ENCODE peak calls at places on chromosomes 12 and 14, in four cellular contexts. N is occipital lobe, J is NCI-H226, D is epithelial cell of esophagus. O is an unnamed sample.

GRCh38 chr12:115160290-115161108 is 476.5 kb upstream of the TBX3 start:
- DNase-seq in D (no peak), N (no peak), J (no peak), O (no peak)

GRCh38 chr14:70885343-70886014 is 21.8 kb upstream of the PCNX1 start:
- DNase-seq in D (no peak), J (no peak), N (no peak), O (no peak)

GRCh38 chr12:40996091-40996490 is 192.0 kb upstream of the PDZRN4 start:
- DNase-seq in D (no peak), J (no peak), N (no peak), O (no peak)

GRCh38 chr12:3967556-3968160 is 94.5 kb upstream of the PARP11 start:
- DNase-seq in D (no peak), J (no peak), N (no peak), O (no peak)

GRCh38 chr12:14399871-14400270 is 34.4 kb downstream of the ATF7IP start:
- DNase-seq in N (no peak), J (peak; percentile 69), D (peak; percentile 75), O (no peak)

GRCh38 chr12:6554168-6554989 is 1.5 kb downstream of the IFFO1 start:
- DNase-seq in N (peak; percentile 47), D (peak; percentile 69), J (peak; percentile 93), O (peak; percentile 71)

GRCh38 chr14:80974338-80975078 is 19.1 kb downstream of the TSHR start:
- DNase-seq in N (no peak), D (peak; percentile 9), J (no peak), O (no peak)

GRCh38 chr14:85344847-85345591 is 184.9 kb upstream of the FLRT2 start:
- DNase-seq in N (no peak), J (no peak), D (no peak), O (no peak)

GRCh38 chr14:94121485-94121884 is 7.9 kb downstream of the IFI27L2 start:
- DNase-seq in J (no peak), D (no peak), N (no peak), O (no peak)

GRCh38 chr12:19892186-19892585 is 452.9 kb downstream of the AEBP2 start:
- DNase-seq in D (no peak), N (no peak), J (no peak), O (no peak)

GRCh38 chr12:121279507-121279915 is 17.0 kb downstream of the CAMKK2 start:
- DNase-seq in J (no peak), D (no peak), N (peak; percentile 31), O (no peak)

GRCh38 chr12:16325426-16325825 is 22.0 kb upstream of the MGST1 start:
- DNase-seq in J (no peak), N (no peak), D (no peak), O (no peak)

GRCh38 chr12:94951071-94951639 is 52.3 kb downstream of the NDUFA12 start:
- DNase-seq in D (peak; percentile 10), N (no peak), J (no peak), O (no peak)

GRCh38 chr12:48750215-48750614 is 33.7 kb upstream of the CCNT1 start:
- DNase-seq in N (no peak), J (no peak), D (peak; percentile 12), O (no peak)

GRCh38 chr12:108788911-108789310 is 57.6 kb upstream of the CORO1C start:
- DNase-seq in J (no peak), D (no peak), N (no peak), O (no peak)

GRCh38 chr12:52692253-52692652 is 11.1 kb downstream of the KRT77 start:
- DNase-seq in D (no peak), J (no peak), N (no peak), O (no peak)

GRCh38 chr14:26286066-26286791 is 311.6 kb downstream of the NOVA1 start:
- DNase-seq in N (no peak), D (no peak), J (no peak), O (no peak)

GRCh38 chr12:50205648-50206047 is 38.5 kb upstream of the CERS5 start:
- DNase-seq in N (no peak), J (no peak), D (no peak), O (no peak)

GRCh38 chr12:77777274-77777673 is 53.4 kb upstream of the NAV3 start:
- DNase-seq in D (no peak), J (peak; percentile 13), N (no peak), O (no peak)

GRCh38 chr14:49955013-49955412 is 62.1 kb downstream of the ARF6 start:
- DNase-seq in D (no peak), N (no peak), J (no peak), O (no peak)

GRCh38 chr12:93128332-93128707 is 199.2 kb upstream of the EEA1 start:
- DNase-seq in J (no peak), N (no peak), D (no peak), O (no peak)

GRCh38 chr12:89064780-89065179 is 287.5 kb downstream of the DUSP6 start:
- DNase-seq in J (peak; percentile 69), N (no peak), D (peak; percentile 92), O (peak; percentile 20)

GRCh38 chr14:72094844-72095582 is 162.8 kb downstream of the RGS6 start:
- DNase-seq in D (no peak), N (no peak), J (no peak), O (no peak)

GRCh38 chr12:15256760-15257159 is 35.5 kb upstream of the RERG start:
- DNase-seq in N (no peak), J (no peak), D (peak; percentile 43), O (no peak)

GRCh38 chr12:12502813-12503146 is 59.9 kb downstream of the DUSP16 start:
- DNase-seq in N (no peak), J (no peak), D (no peak), O (no peak)

GRCh38 chr12:53703746-53704145 is 23.5 kb downstream of the CALCOCO1 start:
- DNase-seq in N (no peak), D (no peak), J (no peak), O (no peak)

GRCh38 chr12:118357327-118358007 is 15.2 kb downstream of the TAOK3 start:
- DNase-seq in D (peak; percentile 62), J (peak; percentile 28), N (no peak), O (no peak)

O was measured in T1000.